ENCODE peak calls at places on chromosome 5, in four cellular contexts. F is fibroblast of lung, B is heart right ventricle, X is ascending aorta. O is an unnamed sample.

GRCh38 chr5:172715931-172716682 is 54.9 kb downstream of the DUSP1 start:
- DNase-seq in F (no peak), B (no peak), X (no peak), O (no peak)

GRCh38 chr5:95647886-95648860 is 1.6 kb downstream of the RFESD start:
- DNase-seq in F (peak), B (no peak), X (no peak), O (peak)

GRCh38 chr5:96927008-96927407 is 8.9 kb upstream of the LNPEP start:
- DNase-seq in F (peak), B (no peak), X (no peak), O (peak)

GRCh38 chr5:68420476-68421344 is 205.2 kb downstream of the PIK3R1 start:
- DNase-seq in F (no peak), B (peak), X (no peak), O (no peak)

GRCh38 chr5:88503065-88503394 is 234.4 kb upstream of the TMEM161B start:
- DNase-seq in F (peak), B (no peak), X (no peak), O (no peak)

GRCh38 chr5:82413302-82414042 is 135.3 kb upstream of the RPS23 start:
- DNase-seq in F (peak), B (no peak), X (no peak), O (peak)

GRCh38 chr5:160385496-160385895 is 14.4 kb downstream of the FAM200C start:
- DNase-seq in F (no peak), B (no peak), X (no peak), O (no peak)

GRCh38 chr5:176499273-176499672 is 37.9 kb downstream of the RNF44 start:
- DNase-seq in F (no peak), B (no peak), X (no peak), O (no peak)

GRCh38 chr5:168155585-168155984 is 135.9 kb upstream of the WWC1 start:
- DNase-seq in F (no peak), B (no peak), X (no peak), O (no peak)

GRCh38 chr5:12323637-12324229 is 419.5 kb upstream of the CTNND2 start:
- DNase-seq in F (no peak), B (no peak), X (no peak), O (no peak)

GRCh38 chr5:39219433-39219832 is at the start of gene FYB1:
- DNase-seq in F (peak), B (peak), X (no peak), O (peak)

GRCh38 chr5:127564002-127564769 is 46.7 kb downstream of the PRRC1 start:
- DNase-seq in F (peak), B (peak), X (no peak), O (peak)
- TF ChIP-seq CTCF in F (peak), B (peak), X (peak), O (peak)

GRCh38 chr5:8341416-8341815 is 472.5 kb downstream of the MTRR start:
- DNase-seq in F (no peak), B (no peak), X (no peak), O (peak)
- H3K4me3 ChIP-seq in F (no peak), B (no peak), X (no peak), O (no peak)

GRCh38 chr5:131581710-131582109 is 53.3 kb downstream of the RAPGEF6 start:
- DNase-seq in F (no peak), B (no peak), X (no peak), O (peak)

GRCh38 chr5:131589510-131590348 is 45.3 kb downstream of the RAPGEF6 start:
- DNase-seq in F (peak), B (no peak), X (no peak), O (peak)

GRCh38 chr5:131587541-131587940 is 47.5 kb downstream of the RAPGEF6 start:
- DNase-seq in F (no peak), B (no peak), X (no peak), O (no peak)
- TF ChIP-seq CTCF in F (no peak), B (no peak), X (no peak), O (no peak)

GRCh38 chr5:150999704-151000452 is 20.5 kb upstream of the GPX3 start:
- DNase-seq in F (peak), B (peak), X (peak), O (peak)
- H3K4me3 ChIP-seq in F (no peak), B (no peak), X (no peak), O (no peak)

GRCh38 chr5:81195334-81195929 is 37.7 kb upstream of the CKMT2 start:
- DNase-seq in F (no peak), B (no peak), X (no peak), O (no peak)
- TF ChIP-seq CTCF in F (no peak), B (no peak), X (no peak), O (no peak)

DNA sequence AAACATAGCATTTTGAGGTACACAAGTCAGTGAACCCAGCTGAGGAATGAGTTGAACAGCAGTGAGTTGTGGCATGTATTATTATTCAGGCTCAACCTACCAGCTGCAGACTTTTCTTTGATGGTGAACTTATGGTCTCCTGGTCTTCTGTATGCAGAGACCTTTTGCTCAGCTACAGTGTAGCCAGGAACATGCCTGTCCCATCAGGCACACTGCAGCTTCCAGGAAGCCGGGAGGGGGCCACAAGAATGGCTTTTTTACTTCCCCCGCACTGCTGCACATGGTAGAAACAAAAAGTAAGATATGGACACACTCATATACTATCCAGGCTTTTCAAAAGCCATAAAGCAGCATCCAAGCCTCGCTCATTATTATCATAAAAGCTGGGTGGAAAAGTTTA is 65.3 kb upstream of the PLPP1 start:
- DNase-seq in F (no peak), B (no peak), X (no peak), O (no peak)
- H3K4me3 ChIP-seq in F (no peak), B (peak), X (no peak), O (peak)

DNA sequence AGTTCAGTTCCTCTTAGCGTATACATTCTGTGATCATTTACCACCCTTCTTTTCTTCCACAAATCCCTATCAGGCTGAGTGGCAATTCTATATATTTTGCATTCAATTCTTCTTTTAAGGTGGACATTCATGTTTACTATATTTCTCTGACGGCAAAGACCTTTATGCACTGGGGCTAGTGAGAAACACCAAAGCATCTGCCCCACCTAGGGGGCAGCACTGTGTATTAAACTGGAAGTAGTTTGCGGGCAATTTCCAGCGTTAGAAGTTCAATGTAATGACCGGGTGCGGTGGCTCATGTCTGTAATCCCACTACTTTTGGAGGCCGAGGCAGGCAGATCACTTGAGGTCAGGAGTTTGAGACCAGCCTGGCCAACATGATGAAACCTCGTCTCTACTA is 27.9 kb upstream of the FBXL7 start:
- DNase-seq in F (no peak), B (no peak), X (no peak), O (no peak)
- TF ChIP-seq CTCF in F (no peak), B (no peak), X (no peak), O (peak)

GRCh38 chr5:31853398-31854135 is 214.6 kb downstream of the PDZD2 start:
- DNase-seq in F (no peak), B (no peak), X (no peak), O (no peak)

GRCh38 chr5:31854625-31855526 is 215.9 kb downstream of the PDZD2 start:
- DNase-seq in F (peak), B (peak), X (no peak), O (peak)

GRCh38 chr5:31855527-31855862 is 216.6 kb downstream of the PDZD2 start:
- DNase-seq in F (no peak), B (no peak), X (no peak), O (no peak)

GRCh38 chr5:31851290-31851689 is 212.4 kb downstream of the PDZD2 start:
- DNase-seq in F (no peak), B (no peak), X (no peak), O (no peak)

DNA sequence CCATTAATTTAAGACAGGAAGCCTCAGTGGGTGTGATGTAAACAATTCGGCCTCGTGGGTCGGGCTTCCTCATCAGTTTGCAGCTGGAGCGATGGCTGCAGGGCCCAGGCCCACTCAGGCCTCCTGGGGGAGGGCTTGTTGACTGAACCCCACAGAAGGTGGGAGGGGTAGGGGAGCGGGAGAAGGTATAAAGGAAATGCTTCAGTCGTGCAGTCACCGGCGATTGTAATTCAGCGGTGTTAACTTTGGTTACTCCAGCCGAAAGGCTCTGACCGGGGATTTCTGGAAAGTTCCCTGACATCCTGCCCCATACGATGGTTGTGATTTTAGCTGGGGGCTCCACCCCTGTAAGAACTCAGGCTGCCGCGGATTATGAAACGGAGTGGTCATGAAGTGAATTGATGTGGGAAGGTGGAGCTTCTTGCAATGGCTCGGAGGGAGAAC is 215.3 kb downstream of the PDZD2 start:
- DNase-seq in F (peak), B (peak), X (no peak), O (peak)
- H3K4me3 ChIP-seq in F (peak), B (peak), X (peak), O (peak)